ENCODE peak calls at places on chromosomes 11 and 22, in four cellular contexts. One of them, this sample, is unnamed.

GRCh38 chr11:122180435-122180834 is 64.4 kb upstream of the BLID start:
- DNase-seq in Calu3: no peak
- DNase-seq in cardiac muscle cell: no peak
- DNase-seq in adrenal gland: no peak
- DNase-seq in this sample: peak; percentile 97

GRCh38 chr11:14499178-14499559 is 442 bp downstream of the COPB1 start:
- DNase-seq in Calu3: peak; percentile 11
- DNase-seq in adrenal gland: peak; percentile 48
- DNase-seq in cardiac muscle cell: peak; percentile 35
- DNase-seq in this sample: no peak

GRCh38 chr22:46018859-46019258 is 41.9 kb upstream of the WNT7B start:
- DNase-seq in adrenal gland: no peak
- DNase-seq in cardiac muscle cell: no peak
- DNase-seq in Calu3: no peak
- DNase-seq in this sample: no peak

GRCh38 chr11:111449696-111450479 is 62.3 kb downstream of the BTG4 start:
- DNase-seq in Calu3: no peak
- DNase-seq in adrenal gland: no peak
- DNase-seq in cardiac muscle cell: no peak
- DNase-seq in this sample: no peak

GRCh38 chr11:112354364-112354763 is 93.7 kb upstream of the PLET1 start:
- DNase-seq in Calu3: no peak
- DNase-seq in adrenal gland: no peak
- DNase-seq in cardiac muscle cell: no peak
- DNase-seq in this sample: no peak

GRCh38 chr11:61888043-61888442 is 3.3 kb downstream of the FADS3 start:
- DNase-seq in cardiac muscle cell: no peak
- DNase-seq in Calu3: no peak
- DNase-seq in adrenal gland: peak; percentile 96
- DNase-seq in this sample: peak; percentile 72

GRCh38 chr11:102345923-102346322 is 1.1 kb upstream of the BIRC2 start:
- DNase-seq in cardiac muscle cell: no peak
- DNase-seq in Calu3: peak; percentile 29
- DNase-seq in adrenal gland: no peak
- DNase-seq in this sample: no peak

GRCh38 chr11:72084076-72084475 is 3.4 kb downstream of the LRRC51 start:
- DNase-seq in Calu3: no peak
- DNase-seq in cardiac muscle cell: no peak
- DNase-seq in adrenal gland: no peak
- DNase-seq in this sample: no peak

GRCh38 chr11:61963282-61964057 is 4.0 kb downstream of the FTH1 start:
- DNase-seq in adrenal gland: peak; percentile 32
- DNase-seq in cardiac muscle cell: no peak
- DNase-seq in Calu3: no peak
- DNase-seq in this sample: no peak

GRCh38 chr11:102401905-102402304 is 50.7 kb downstream of the TMEM123 start:
- DNase-seq in Calu3: no peak
- DNase-seq in cardiac muscle cell: no peak
- DNase-seq in adrenal gland: no peak
- DNase-seq in this sample: no peak

GRCh38 chr11:57073121-57073520 is 84.4 kb downstream of the OR5AK2 start:
- DNase-seq in adrenal gland: no peak
- DNase-seq in Calu3: no peak
- DNase-seq in cardiac muscle cell: no peak
- DNase-seq in this sample: no peak

GRCh38 chr11:73312806-73313403 is 4.8 kb downstream of the ARHGEF17 start:
- DNase-seq in adrenal gland: no peak
- DNase-seq in Calu3: no peak
- DNase-seq in cardiac muscle cell: no peak
- DNase-seq in this sample: no peak

GRCh38 chr22:49575703-49576081 is 252.0 kb downstream of the BRD1 start:
- DNase-seq in Calu3: no peak
- DNase-seq in adrenal gland: no peak
- DNase-seq in cardiac muscle cell: no peak
- DNase-seq in this sample: no peak

GRCh38 chr11:22521226-22521625 is 104.4 kb downstream of the FANCF start:
- DNase-seq in adrenal gland: no peak
- DNase-seq in Calu3: peak; percentile 27
- DNase-seq in cardiac muscle cell: no peak
- DNase-seq in this sample: no peak

GRCh38 chr11:94493146-94493442 is 550 bp downstream of the MRE11 start:
- DNase-seq in cardiac muscle cell: no peak
- DNase-seq in adrenal gland: no peak
- DNase-seq in Calu3: no peak
- DNase-seq in this sample: no peak

GRCh38 chr11:122115520-122116343 is at the start of gene BLID:
- DNase-seq in cardiac muscle cell: peak; percentile 64
- DNase-seq in adrenal gland: peak; percentile 24
- DNase-seq in Calu3: peak; percentile 32
- DNase-seq in this sample: no peak

GRCh38 chr11:72333657-72334056 is 89.7 kb upstream of the PHOX2A start:
- DNase-seq in Calu3: no peak
- DNase-seq in cardiac muscle cell: peak; percentile 41
- DNase-seq in adrenal gland: no peak
- DNase-seq in this sample: no peak

GRCh38 chr11:34890089-34890488 is 26.1 kb downstream of the APIP start:
- DNase-seq in adrenal gland: no peak
- DNase-seq in Calu3: no peak
- DNase-seq in cardiac muscle cell: no peak
- DNase-seq in this sample: no peak

GRCh38 chr11:129143335-129143734 is 48.8 kb downstream of the ARHGAP32 start:
- DNase-seq in Calu3: peak; percentile 89
- DNase-seq in adrenal gland: peak; percentile 95
- DNase-seq in cardiac muscle cell: no peak
- DNase-seq in this sample: peak; percentile 96

GRCh38 chr11:59556883-59557205 is 45.5 kb downstream of the OR4D9 start:
- DNase-seq in adrenal gland: no peak
- DNase-seq in Calu3: no peak
- DNase-seq in cardiac muscle cell: no peak
- DNase-seq in this sample: no peak

GRCh38 chr22:32950366-32950765 is 107.8 kb downstream of the SYN3 start:
- DNase-seq in cardiac muscle cell: no peak
- DNase-seq in adrenal gland: no peak
- DNase-seq in Calu3: no peak
- DNase-seq in this sample: no peak

GRCh38 chr22:46737105-46737975 is 712 bp downstream of the CERK start:
- DNase-seq in cardiac muscle cell: peak; percentile 66
- DNase-seq in adrenal gland: peak; percentile 53
- DNase-seq in Calu3: peak; percentile 35
- DNase-seq in this sample: no peak

GRCh38 chr22:26713823-26714449 is 56.5 kb downstream of the MIAT start:
- DNase-seq in Calu3: no peak
- DNase-seq in cardiac muscle cell: peak; percentile 45
- DNase-seq in adrenal gland: peak; percentile 28
- DNase-seq in this sample: no peak

GRCh38 chr11:92727123-92727522 is 242.3 kb upstream of the MTNR1B start:
- DNase-seq in Calu3: no peak
- DNase-seq in cardiac muscle cell: no peak
- DNase-seq in adrenal gland: no peak
- DNase-seq in this sample: no peak

GRCh38 chr22:23696326-23696851 is 5.6 kb downstream of the RGL4 start:
- DNase-seq in cardiac muscle cell: no peak
- DNase-seq in Calu3: no peak
- DNase-seq in adrenal gland: peak; percentile 40
- DNase-seq in this sample: no peak

GRCh38 chr11:45899448-45900174 is 7.5 kb downstream of the FREY1 start:
- DNase-seq in cardiac muscle cell: peak; percentile 87
- DNase-seq in Calu3: peak; percentile 87
- DNase-seq in adrenal gland: peak; percentile 93
- DNase-seq in this sample: peak; percentile 36

GRCh38 chr11:35485656-35486318 is 39.6 kb downstream of the PAMR1 start:
- DNase-seq in cardiac muscle cell: peak; percentile 92
- DNase-seq in adrenal gland: peak; percentile 73
- DNase-seq in Calu3: peak; percentile 85
- DNase-seq in this sample: no peak

GRCh38 chr11:73268671-73269271 is 3.4 kb upstream of the P2RY6 start:
- DNase-seq in Calu3: no peak
- DNase-seq in cardiac muscle cell: no peak
- DNase-seq in adrenal gland: no peak
- DNase-seq in this sample: no peak

GRCh38 chr11:76123243-76123642 is 83.1 kb downstream of the WNT11 start:
- DNase-seq in Calu3: no peak
- DNase-seq in cardiac muscle cell: no peak
- DNase-seq in adrenal gland: no peak
- DNase-seq in this sample: no peak

GRCh38 chr11:10019906-10020682 is 273.9 kb downstream of the SBF2 start:
- DNase-seq in cardiac muscle cell: peak; percentile 28
- DNase-seq in Calu3: peak; percentile 54
- DNase-seq in adrenal gland: peak; percentile 11
- DNase-seq in this sample: no peak

GRCh38 chr11:68594123-68594522 is 90.2 kb upstream of the GAL start:
- DNase-seq in cardiac muscle cell: no peak
- DNase-seq in Calu3: no peak
- DNase-seq in adrenal gland: no peak
- DNase-seq in this sample: no peak

GRCh38 chr22:30232716-30233218 is 13.8 kb downstream of the LIF start:
- DNase-seq in adrenal gland: no peak
- DNase-seq in Calu3: no peak
- DNase-seq in cardiac muscle cell: no peak
- DNase-seq in this sample: no peak

GRCh38 chr11:7143908-7144307 is 55.1 kb downstream of the RBMXL2 start:
- DNase-seq in cardiac muscle cell: peak; percentile 39
- DNase-seq in adrenal gland: no peak
- DNase-seq in Calu3: no peak
- DNase-seq in this sample: no peak

GRCh38 chr22:18103527-18104269 is 6.9 kb upstream of the TUBA8 start:
- DNase-seq in cardiac muscle cell: no peak
- DNase-seq in Calu3: no peak
- DNase-seq in adrenal gland: no peak
- DNase-seq in this sample: no peak

GRCh38 chr11:127616171-127616570 is 615.6 kb upstream of the KIRREL3 start:
- DNase-seq in adrenal gland: no peak
- DNase-seq in cardiac muscle cell: no peak
- DNase-seq in Calu3: no peak
- DNase-seq in this sample: no peak

DNA sequence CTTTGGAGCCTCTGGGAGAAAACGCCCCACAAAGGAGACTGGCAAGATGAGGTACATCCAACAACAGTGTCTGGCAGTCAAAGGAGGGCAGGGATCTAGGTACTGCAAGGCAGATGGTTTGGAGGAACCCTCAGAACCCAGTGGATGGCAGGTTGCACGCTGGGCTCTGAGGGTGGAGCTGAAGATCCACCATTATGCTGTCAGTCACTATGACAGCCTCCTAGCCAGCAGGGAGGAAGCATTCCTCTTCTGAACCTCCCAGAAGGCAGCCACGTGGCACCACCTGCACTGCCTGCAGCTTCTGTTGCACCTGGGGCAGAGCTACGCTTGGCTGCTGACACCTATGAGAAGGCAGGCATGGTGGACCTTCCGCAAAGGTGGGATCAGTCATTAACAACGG is 40.2 kb downstream of the HTR3A start:
- DNase-seq in adrenal gland: no peak
- DNase-seq in Calu3: no peak
- DNase-seq in cardiac muscle cell: no peak
- DNase-seq in this sample: no peak
- TF ChIP-seq CTCF in adrenal gland: no peak
- TF ChIP-seq CTCF in Calu3: no peak
- TF ChIP-seq CTCF in cardiac muscle cell: no peak
- TF ChIP-seq CTCF in this sample: no peak

GRCh38 chr11:104782377-104782754 is 115.9 kb downstream of the CASP12 start:
- DNase-seq in cardiac muscle cell: no peak
- DNase-seq in adrenal gland: no peak
- DNase-seq in Calu3: no peak
- DNase-seq in this sample: no peak
- TF ChIP-seq CTCF in cardiac muscle cell: no peak
- TF ChIP-seq CTCF in adrenal gland: no peak
- TF ChIP-seq CTCF in Calu3: no peak
- TF ChIP-seq CTCF in this sample: no peak

DNA sequence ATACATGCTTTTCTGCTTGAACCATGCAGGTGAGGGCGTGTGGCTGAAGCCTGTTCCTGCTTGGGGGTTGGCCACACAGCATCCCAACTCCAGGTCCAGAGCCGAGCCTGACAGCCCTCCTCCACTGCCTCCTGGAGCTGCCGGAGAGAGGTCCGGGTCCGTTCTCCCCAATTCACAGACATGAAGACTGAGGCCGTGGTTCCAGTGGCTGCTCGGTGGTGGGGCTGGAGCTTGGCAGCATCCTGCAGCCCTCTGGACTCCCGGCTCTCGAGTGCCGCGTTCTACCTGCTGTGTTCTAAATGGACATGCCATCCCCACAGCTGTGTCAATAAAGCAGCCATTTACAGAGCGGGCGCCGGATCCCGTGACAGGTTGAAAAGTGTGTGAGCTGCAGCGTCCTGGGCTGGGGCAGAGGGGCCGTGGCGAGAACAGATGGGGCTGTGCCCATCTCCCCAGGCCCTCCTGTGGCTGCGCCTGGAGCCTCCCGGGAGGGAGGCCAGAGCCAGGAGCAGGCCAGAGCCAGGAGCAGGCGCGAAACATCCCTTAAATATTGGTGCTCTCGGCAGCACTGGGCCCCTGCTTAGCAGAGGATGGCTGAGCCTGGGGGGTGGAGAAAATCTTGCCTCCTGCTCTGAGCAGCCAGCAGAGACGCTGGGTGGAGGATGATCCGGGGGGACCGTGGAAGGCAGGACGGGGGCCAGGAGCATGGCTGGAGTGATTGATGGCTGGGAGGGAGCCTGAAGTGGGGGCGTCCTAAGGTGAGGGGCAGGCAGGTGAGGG is 46.1 kb downstream of the FLRT1 start:
- DNase-seq in Calu3: no peak
- DNase-seq in adrenal gland: no peak
- DNase-seq in cardiac muscle cell: no peak
- DNase-seq in this sample: no peak
- TF ChIP-seq CTCF in Calu3: no peak
- TF ChIP-seq CTCF in adrenal gland: no peak
- TF ChIP-seq CTCF in cardiac muscle cell: no peak
- TF ChIP-seq CTCF in this sample: no peak

DNA sequence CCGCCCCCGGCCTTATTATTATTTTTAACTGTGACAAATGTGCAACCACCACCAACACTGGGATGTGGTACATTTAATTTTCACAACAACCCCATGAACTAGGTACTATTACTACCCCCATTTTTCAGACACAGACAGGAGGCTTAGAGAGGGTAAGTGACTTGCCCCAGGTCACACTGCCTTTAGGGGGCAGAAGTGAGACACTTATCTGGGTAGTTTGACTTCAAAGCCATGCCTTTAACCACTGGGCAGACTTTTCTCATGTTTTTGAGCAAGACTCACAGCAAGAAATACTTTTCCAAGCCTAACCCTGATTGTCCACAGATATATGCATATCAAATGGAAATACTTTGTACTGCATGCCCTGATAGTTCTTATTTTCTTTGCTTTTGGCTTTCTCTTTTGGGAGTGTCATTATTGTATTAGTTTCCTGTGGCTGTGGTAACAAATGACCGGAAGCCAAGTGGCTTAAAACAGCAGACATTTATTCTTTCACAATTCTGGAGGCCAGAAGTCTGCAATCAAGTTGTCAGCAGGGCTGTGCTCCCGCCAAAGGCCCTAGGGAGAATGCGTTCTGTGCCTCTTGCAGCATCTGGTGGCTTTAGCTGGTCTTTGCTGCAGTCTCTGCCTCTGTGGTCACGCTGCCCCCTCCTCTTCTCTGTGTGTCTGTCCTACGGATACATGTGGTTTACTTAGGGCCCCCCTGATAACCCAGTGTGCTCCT is 110.8 kb downstream of the GRIK4 start:
- DNase-seq in cardiac muscle cell: no peak
- DNase-seq in Calu3: no peak
- DNase-seq in adrenal gland: peak; percentile 17
- DNase-seq in this sample: no peak
- TF ChIP-seq CTCF in cardiac muscle cell: peak; percentile 17
- TF ChIP-seq CTCF in Calu3: no peak
- TF ChIP-seq CTCF in adrenal gland: no peak
- TF ChIP-seq CTCF in this sample: no peak

This sample was measured in BJ.